ENCODE peak calls at places on chromosomes 7 and 10, in six cellular contexts. One of them, this sample, is unnamed.

GRCh38 chr10:10831085-10831484 is 186.6 kb upstream of the CELF2 start:
- DNase-seq in Panc1: peak
- DNase-seq in heart left ventricle: no peak
- DNase-seq in uterus: peak
- DNase-seq in upper lobe of right lung: peak
- DNase-seq in stomach: no peak
- DNase-seq in this sample: peak

GRCh38 chr10:18368681-18369080 is 228.5 kb downstream of the CACNB2 start:
- DNase-seq in Panc1: no peak
- DNase-seq in heart left ventricle: no peak
- DNase-seq in uterus: no peak
- DNase-seq in upper lobe of right lung: no peak
- DNase-seq in stomach: no peak
- DNase-seq in this sample: peak

GRCh38 chr7:42014625-42015412 is 222.2 kb downstream of the GLI3 start:
- DNase-seq in Panc1: no peak
- DNase-seq in heart left ventricle: no peak
- DNase-seq in uterus: no peak
- DNase-seq in upper lobe of right lung: no peak
- DNase-seq in stomach: peak
- DNase-seq in this sample: no peak

GRCh38 chr10:101284171-101285092 is 55.2 kb upstream of the LBX1 start:
- DNase-seq in Panc1: no peak
- DNase-seq in heart left ventricle: no peak
- DNase-seq in uterus: no peak
- DNase-seq in upper lobe of right lung: no peak
- DNase-seq in stomach: no peak
- DNase-seq in this sample: no peak

GRCh38 chr10:126027707-126028106 is 131.3 kb downstream of the FANK1 start:
- DNase-seq in Panc1: no peak
- DNase-seq in heart left ventricle: no peak
- DNase-seq in uterus: no peak
- DNase-seq in upper lobe of right lung: no peak
- DNase-seq in stomach: no peak
- DNase-seq in this sample: no peak

GRCh38 chr10:103476046-103476768 is 2.8 kb downstream of the CALHM3 start:
- DNase-seq in Panc1: no peak
- DNase-seq in heart left ventricle: no peak
- DNase-seq in uterus: no peak
- DNase-seq in upper lobe of right lung: no peak
- DNase-seq in stomach: no peak
- DNase-seq in this sample: no peak

GRCh38 chr10:842795-843194 is 88.7 kb downstream of the LARP4B start:
- DNase-seq in Panc1: no peak
- DNase-seq in heart left ventricle: no peak
- DNase-seq in uterus: no peak
- DNase-seq in upper lobe of right lung: no peak
- DNase-seq in stomach: no peak
- DNase-seq in this sample: no peak

GRCh38 chr10:79069325-79070090 is 742 bp downstream of the ZMIZ1 start:
- DNase-seq in Panc1: no peak
- DNase-seq in heart left ventricle: peak
- DNase-seq in uterus: no peak
- DNase-seq in upper lobe of right lung: peak
- DNase-seq in stomach: peak
- DNase-seq in this sample: no peak

GRCh38 chr10:73650537-73651331 is 5.1 kb downstream of the SYNPO2L start:
- DNase-seq in Panc1: no peak
- DNase-seq in heart left ventricle: peak
- DNase-seq in uterus: no peak
- DNase-seq in upper lobe of right lung: no peak
- DNase-seq in stomach: no peak
- DNase-seq in this sample: peak

GRCh38 chr7:55574062-55574717 is 1.9 kb upstream of the VOPP1 start:
- DNase-seq in Panc1: no peak
- DNase-seq in heart left ventricle: no peak
- DNase-seq in uterus: no peak
- DNase-seq in upper lobe of right lung: no peak
- DNase-seq in stomach: no peak
- DNase-seq in this sample: no peak

GRCh38 chr7:71633571-71634008 is 501.6 kb downstream of the GALNT17 start:
- DNase-seq in Panc1: peak
- DNase-seq in heart left ventricle: no peak
- DNase-seq in uterus: no peak
- DNase-seq in upper lobe of right lung: no peak
- DNase-seq in stomach: no peak
- DNase-seq in this sample: peak

GRCh38 chr10:26292058-26292457 is 75.5 kb downstream of the GAD2 start:
- DNase-seq in Panc1: no peak
- DNase-seq in heart left ventricle: no peak
- DNase-seq in uterus: no peak
- DNase-seq in upper lobe of right lung: no peak
- DNase-seq in stomach: no peak
- DNase-seq in this sample: no peak

GRCh38 chr7:148912758-148913541 is 28.9 kb upstream of the EZH2 start:
- DNase-seq in Panc1: peak
- DNase-seq in heart left ventricle: no peak
- DNase-seq in uterus: no peak
- DNase-seq in upper lobe of right lung: no peak
- DNase-seq in stomach: no peak
- DNase-seq in this sample: no peak

DNA sequence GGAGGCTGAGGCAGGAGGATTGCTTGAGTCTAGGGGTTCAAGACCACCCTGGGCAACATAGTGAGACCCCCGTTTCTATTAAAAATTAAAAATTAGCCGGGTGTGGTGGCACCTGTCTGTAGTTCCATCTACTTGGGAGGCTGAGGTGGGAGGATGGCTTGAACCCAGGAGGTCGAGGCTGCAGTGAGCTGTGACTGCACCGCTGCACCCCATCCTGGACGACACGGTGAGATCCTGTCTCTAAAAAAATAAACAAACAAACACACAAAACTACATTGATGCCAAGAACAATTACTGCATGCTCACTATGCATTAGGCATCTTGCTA is 761 bp upstream of the CHST12 start:
- DNase-seq in Panc1: no peak
- DNase-seq in heart left ventricle: no peak
- DNase-seq in uterus: no peak
- DNase-seq in upper lobe of right lung: no peak
- DNase-seq in stomach: no peak
- DNase-seq in this sample: no peak
- H3K27ac ChIP-seq in Panc1: peak
- H3K27ac ChIP-seq in heart left ventricle: peak
- H3K27ac ChIP-seq in uterus: peak
- H3K27ac ChIP-seq in upper lobe of right lung: no peak
- H3K27ac ChIP-seq in stomach: peak
- H3K27ac ChIP-seq in this sample: no peak

GRCh38 chr7:145431834-145432233 is 596.0 kb upstream of the TPK1 start:
- DNase-seq in Panc1: no peak
- DNase-seq in heart left ventricle: no peak
- DNase-seq in uterus: no peak
- DNase-seq in upper lobe of right lung: no peak
- DNase-seq in stomach: no peak
- DNase-seq in this sample: no peak
- H3K4me3 ChIP-seq in Panc1: no peak
- H3K4me3 ChIP-seq in heart left ventricle: no peak
- H3K4me3 ChIP-seq in uterus: no peak
- H3K4me3 ChIP-seq in upper lobe of right lung: no peak
- H3K4me3 ChIP-seq in stomach: no peak
- H3K4me3 ChIP-seq in this sample: no peak

GRCh38 chr10:71712170-71712569 is 7.4 kb downstream of the C10orf105 start:
- DNase-seq in Panc1: no peak
- DNase-seq in heart left ventricle: no peak
- DNase-seq in uterus: no peak
- DNase-seq in upper lobe of right lung: no peak
- DNase-seq in stomach: no peak
- DNase-seq in this sample: no peak

GRCh38 chr10:71713135-71714040 is 6.2 kb downstream of the C10orf105 start:
- DNase-seq in Panc1: no peak
- DNase-seq in heart left ventricle: peak
- DNase-seq in uterus: peak
- DNase-seq in upper lobe of right lung: peak
- DNase-seq in stomach: peak
- DNase-seq in this sample: peak

GRCh38 chr10:71711052-71711623 is 8.4 kb downstream of the C10orf105 start:
- DNase-seq in Panc1: no peak
- DNase-seq in heart left ventricle: no peak
- DNase-seq in uterus: no peak
- DNase-seq in upper lobe of right lung: no peak
- DNase-seq in stomach: no peak
- DNase-seq in this sample: no peak

GRCh38 chr10:71714055-71714454 is 5.5 kb downstream of the C10orf105 start:
- DNase-seq in Panc1: no peak
- DNase-seq in heart left ventricle: no peak
- DNase-seq in uterus: no peak
- DNase-seq in upper lobe of right lung: no peak
- DNase-seq in stomach: no peak
- DNase-seq in this sample: no peak

GRCh38 chr10:71712572-71713134 is 6.9 kb downstream of the C10orf105 start:
- DNase-seq in Panc1: no peak
- DNase-seq in heart left ventricle: no peak
- DNase-seq in uterus: no peak
- DNase-seq in upper lobe of right lung: no peak
- DNase-seq in stomach: no peak
- DNase-seq in this sample: no peak
- H3K27ac ChIP-seq in Panc1: no peak
- H3K27ac ChIP-seq in heart left ventricle: peak
- H3K27ac ChIP-seq in uterus: peak
- H3K27ac ChIP-seq in upper lobe of right lung: peak
- H3K27ac ChIP-seq in stomach: peak
- H3K27ac ChIP-seq in this sample: peak

DNA sequence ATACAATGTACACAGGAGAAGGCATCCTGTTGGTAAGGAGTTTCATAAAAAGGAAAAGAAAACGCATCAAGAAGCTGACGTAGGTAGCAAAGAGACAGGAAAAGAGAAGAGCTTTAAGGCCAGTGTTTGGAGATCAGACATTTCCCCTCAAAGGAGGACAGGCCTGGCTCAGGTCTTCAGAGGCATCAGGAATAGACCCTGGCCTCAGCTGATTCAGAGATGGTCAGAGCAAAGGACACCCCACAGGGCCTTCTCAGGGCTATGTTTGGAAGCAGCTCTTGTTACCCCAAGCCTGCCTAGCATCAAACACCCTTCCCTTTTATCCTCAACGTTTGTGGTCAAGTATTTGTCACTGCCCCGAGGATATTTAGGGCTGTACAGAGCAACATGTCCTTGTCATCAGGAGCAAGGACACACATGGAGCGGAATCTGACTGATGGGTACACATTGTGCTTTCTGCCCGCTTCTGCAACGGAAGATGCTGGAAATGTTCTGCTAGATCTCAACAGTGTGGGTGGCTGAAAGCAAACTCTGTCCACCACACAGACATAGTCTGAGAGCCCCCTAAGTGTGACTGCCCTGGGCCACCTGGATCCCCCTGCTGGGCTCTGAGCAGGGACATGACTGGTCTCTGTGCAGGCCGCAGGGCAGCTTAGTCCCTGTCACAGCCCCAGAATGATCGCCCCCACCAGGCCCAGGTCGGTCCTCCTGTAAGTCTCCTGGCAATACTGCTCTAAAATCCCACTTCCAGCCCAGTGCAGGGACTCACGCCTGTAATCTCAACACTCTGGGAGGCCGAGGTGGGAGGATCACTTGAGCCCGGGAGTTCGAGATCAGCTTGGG is 1.0 kb upstream of the ZDHHC4 start:
- DNase-seq in Panc1: no peak
- DNase-seq in heart left ventricle: no peak
- DNase-seq in uterus: no peak
- DNase-seq in upper lobe of right lung: no peak
- DNase-seq in stomach: no peak
- DNase-seq in this sample: no peak
- H3K4me3 ChIP-seq in Panc1: peak
- H3K4me3 ChIP-seq in heart left ventricle: no peak
- H3K4me3 ChIP-seq in uterus: peak
- H3K4me3 ChIP-seq in upper lobe of right lung: peak
- H3K4me3 ChIP-seq in stomach: peak
- H3K4me3 ChIP-seq in this sample: peak

GRCh38 chr10:70330671-70331070 is 46.9 kb upstream of the NPFFR1 start:
- DNase-seq in Panc1: no peak
- DNase-seq in heart left ventricle: no peak
- DNase-seq in uterus: no peak
- DNase-seq in upper lobe of right lung: no peak
- DNase-seq in stomach: no peak
- DNase-seq in this sample: no peak

GRCh38 chr10:70331160-70331485 is 47.3 kb upstream of the NPFFR1 start:
- DNase-seq in Panc1: no peak
- DNase-seq in heart left ventricle: no peak
- DNase-seq in uterus: no peak
- DNase-seq in upper lobe of right lung: no peak
- DNase-seq in stomach: no peak
- DNase-seq in this sample: no peak

GRCh38 chr10:70328018-70328417 is 44.2 kb upstream of the NPFFR1 start:
- DNase-seq in Panc1: no peak
- DNase-seq in heart left ventricle: no peak
- DNase-seq in uterus: no peak
- DNase-seq in upper lobe of right lung: no peak
- DNase-seq in stomach: no peak
- DNase-seq in this sample: no peak

GRCh38 chr10:70331486-70332268 is 47.9 kb upstream of the NPFFR1 start:
- DNase-seq in Panc1: peak
- DNase-seq in heart left ventricle: peak
- DNase-seq in uterus: peak
- DNase-seq in upper lobe of right lung: no peak
- DNase-seq in stomach: peak
- DNase-seq in this sample: peak

DNA sequence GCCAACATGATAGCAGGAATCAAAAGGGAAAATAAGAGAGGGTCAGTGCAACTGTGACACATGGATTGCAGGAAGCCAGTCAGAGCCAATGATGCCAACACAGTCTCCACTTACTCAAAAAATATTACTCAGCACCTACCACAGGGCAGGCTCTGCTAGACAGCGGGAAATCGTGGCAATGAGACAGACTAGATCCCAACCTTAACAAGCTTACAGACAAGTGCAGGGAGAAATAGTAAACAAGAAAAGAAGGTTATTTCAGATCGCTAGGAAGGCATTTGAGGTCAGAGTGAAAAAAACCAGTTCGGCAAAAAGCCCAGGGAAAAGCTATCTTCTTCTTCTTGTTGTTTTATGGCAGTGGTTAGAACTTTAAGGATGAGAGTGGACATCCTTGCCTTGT is 45.2 kb upstream of the NPFFR1 start:
- DNase-seq in Panc1: no peak
- DNase-seq in heart left ventricle: no peak
- DNase-seq in uterus: no peak
- DNase-seq in upper lobe of right lung: no peak
- DNase-seq in stomach: no peak
- DNase-seq in this sample: no peak
- H3K27ac ChIP-seq in Panc1: no peak
- H3K27ac ChIP-seq in heart left ventricle: no peak
- H3K27ac ChIP-seq in uterus: no peak
- H3K27ac ChIP-seq in upper lobe of right lung: no peak
- H3K27ac ChIP-seq in stomach: no peak
- H3K27ac ChIP-seq in this sample: no peak

DNA sequence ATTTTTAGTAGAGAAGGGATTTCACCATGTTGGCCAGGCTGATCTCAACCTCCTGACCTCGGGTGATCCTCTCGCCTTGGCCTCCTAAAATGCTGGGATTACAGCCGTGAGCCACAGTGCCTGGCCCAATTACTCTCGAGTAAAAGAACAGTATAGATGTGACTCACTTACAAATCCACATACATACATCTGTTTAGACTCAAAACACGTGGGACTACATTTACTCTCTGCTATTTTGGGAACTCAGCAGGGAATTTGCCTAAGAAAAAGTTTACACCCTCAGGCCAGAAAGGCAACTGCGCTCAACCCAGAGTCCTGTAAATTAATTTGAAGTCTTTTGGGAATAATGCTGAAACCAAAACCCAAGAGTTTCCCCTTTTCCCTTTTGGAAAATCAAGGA is 289.7 kb downstream of the KLF6 start:
- DNase-seq in Panc1: no peak
- DNase-seq in heart left ventricle: no peak
- DNase-seq in uterus: no peak
- DNase-seq in upper lobe of right lung: no peak
- DNase-seq in stomach: no peak
- DNase-seq in this sample: no peak
- H3K4me3 ChIP-seq in Panc1: no peak
- H3K4me3 ChIP-seq in heart left ventricle: no peak
- H3K4me3 ChIP-seq in uterus: no peak
- H3K4me3 ChIP-seq in upper lobe of right lung: no peak
- H3K4me3 ChIP-seq in stomach: no peak
- H3K4me3 ChIP-seq in this sample: no peak